ENCODE peak calls at places on chromosomes 5 and 9, in seven cellular contexts. One of them, this sample, is unnamed.

GRCh38 chr5:125700380-125700856 is 722.8 kb upstream of the GRAMD2B start:
- DNase-seq in fibroblast of the conjunctiva: no peak
- DNase-seq in stimulated activated CD8-positive, alpha-beta memory T cell treated with anti-CD3 and anti-CD28 coated beads, Interleukin-7, amount 100 ng/mL, for 4 hours: no peak
- DNase-seq in lower leg skin: no peak
- DNase-seq in GM13976: no peak
- DNase-seq in iPS DF 19.7: no peak
- DNase-seq in NCI-H1105 treated with DMSO at 0.1 percent for 48 hours: no peak
- DNase-seq in this sample: no peak

GRCh38 chr9:96025995-96026572 is 150.6 kb downstream of the ERCC6L2 start:
- DNase-seq in lower leg skin: no peak
- DNase-seq in NCI-H1105 treated with DMSO at 0.1 percent for 48 hours: no peak
- DNase-seq in stimulated activated CD8-positive, alpha-beta memory T cell treated with anti-CD3 and anti-CD28 coated beads, Interleukin-7, amount 100 ng/mL, for 4 hours: no peak
- DNase-seq in GM13976: peak; percentile 76
- DNase-seq in fibroblast of the conjunctiva: no peak
- DNase-seq in iPS DF 19.7: no peak
- DNase-seq in this sample: no peak

GRCh38 chr5:98248949-98249348 is 524.5 kb upstream of the RGMB start:
- DNase-seq in fibroblast of the conjunctiva: peak; percentile 40
- DNase-seq in lower leg skin: no peak
- DNase-seq in stimulated activated CD8-positive, alpha-beta memory T cell treated with anti-CD3 and anti-CD28 coated beads, Interleukin-7, amount 100 ng/mL, for 4 hours: no peak
- DNase-seq in iPS DF 19.7: no peak
- DNase-seq in GM13976: no peak
- DNase-seq in NCI-H1105 treated with DMSO at 0.1 percent for 48 hours: no peak
- DNase-seq in this sample: no peak

GRCh38 chr5:179568731-179569130 is 18.4 kb downstream of the RUFY1 start:
- DNase-seq in GM13976: no peak
- DNase-seq in NCI-H1105 treated with DMSO at 0.1 percent for 48 hours: no peak
- DNase-seq in iPS DF 19.7: no peak
- DNase-seq in lower leg skin: no peak
- DNase-seq in stimulated activated CD8-positive, alpha-beta memory T cell treated with anti-CD3 and anti-CD28 coated beads, Interleukin-7, amount 100 ng/mL, for 4 hours: no peak
- DNase-seq in fibroblast of the conjunctiva: no peak
- DNase-seq in this sample: no peak

GRCh38 chr9:116569111-116569510 is 118.0 kb upstream of the TRIM32 start:
- DNase-seq in iPS DF 19.7: no peak
- DNase-seq in stimulated activated CD8-positive, alpha-beta memory T cell treated with anti-CD3 and anti-CD28 coated beads, Interleukin-7, amount 100 ng/mL, for 4 hours: no peak
- DNase-seq in NCI-H1105 treated with DMSO at 0.1 percent for 48 hours: no peak
- DNase-seq in fibroblast of the conjunctiva: no peak
- DNase-seq in lower leg skin: no peak
- DNase-seq in GM13976: no peak
- DNase-seq in this sample: no peak

GRCh38 chr5:151223447-151224264 is at the start of gene CCDC69:
- DNase-seq in lower leg skin: peak; percentile 93
- DNase-seq in stimulated activated CD8-positive, alpha-beta memory T cell treated with anti-CD3 and anti-CD28 coated beads, Interleukin-7, amount 100 ng/mL, for 4 hours: peak; percentile 49
- DNase-seq in fibroblast of the conjunctiva: no peak
- DNase-seq in GM13976: peak; percentile 85
- DNase-seq in NCI-H1105 treated with DMSO at 0.1 percent for 48 hours: peak; percentile 39
- DNase-seq in iPS DF 19.7: no peak
- DNase-seq in this sample: no peak

GRCh38 chr9:114446036-114446435 is 58.3 kb upstream of the AKNA start:
- DNase-seq in stimulated activated CD8-positive, alpha-beta memory T cell treated with anti-CD3 and anti-CD28 coated beads, Interleukin-7, amount 100 ng/mL, for 4 hours: no peak
- DNase-seq in lower leg skin: no peak
- DNase-seq in fibroblast of the conjunctiva: no peak
- DNase-seq in NCI-H1105 treated with DMSO at 0.1 percent for 48 hours: no peak
- DNase-seq in GM13976: no peak
- DNase-seq in iPS DF 19.7: no peak
- DNase-seq in this sample: no peak

GRCh38 chr5:181153814-181154213 is 6.4 kb downstream of the OR2V2 start:
- DNase-seq in GM13976: no peak
- DNase-seq in iPS DF 19.7: no peak
- DNase-seq in NCI-H1105 treated with DMSO at 0.1 percent for 48 hours: no peak
- DNase-seq in stimulated activated CD8-positive, alpha-beta memory T cell treated with anti-CD3 and anti-CD28 coated beads, Interleukin-7, amount 100 ng/mL, for 4 hours: no peak
- DNase-seq in fibroblast of the conjunctiva: no peak
- DNase-seq in lower leg skin: no peak
- DNase-seq in this sample: no peak

GRCh38 chr9:94005272-94005901 is 50.2 kb upstream of the BARX1 start:
- DNase-seq in NCI-H1105 treated with DMSO at 0.1 percent for 48 hours: no peak
- DNase-seq in fibroblast of the conjunctiva: no peak
- DNase-seq in iPS DF 19.7: no peak
- DNase-seq in stimulated activated CD8-positive, alpha-beta memory T cell treated with anti-CD3 and anti-CD28 coated beads, Interleukin-7, amount 100 ng/mL, for 4 hours: no peak
- DNase-seq in GM13976: no peak
- DNase-seq in lower leg skin: no peak
- DNase-seq in this sample: no peak

GRCh38 chr5:54869691-54870090 is 115.7 kb downstream of the ESM1 start:
- DNase-seq in iPS DF 19.7: no peak
- DNase-seq in stimulated activated CD8-positive, alpha-beta memory T cell treated with anti-CD3 and anti-CD28 coated beads, Interleukin-7, amount 100 ng/mL, for 4 hours: no peak
- DNase-seq in GM13976: no peak
- DNase-seq in NCI-H1105 treated with DMSO at 0.1 percent for 48 hours: no peak
- DNase-seq in fibroblast of the conjunctiva: no peak
- DNase-seq in lower leg skin: no peak
- DNase-seq in this sample: no peak

This sample was measured in SIG-M5.